ENCODE peak calls at places on chromosomes 5 and 9, in five cellular contexts. A is hepatocyte, Y is OCI-LY7, J is GM23338, N is SK-N-SH. V is an unnamed sample. For H3K9me2, the result is how much of the 10 kb centered on the place peaks cover.

GRCh38 chr9:19994296-19994695 is 205.5 kb upstream of the SLC24A2 start:
- DNase-seq in A (no peak), Y (no peak), J (no peak), N (no peak), V (no peak)

GRCh38 chr5:140563554-140563953 is 844 bp downstream of the APBB3 start:
- DNase-seq in A (no peak), Y (peak), J (no peak), N (peak), V (no peak)

GRCh38 chr5:178068293-178068692 is 45.0 kb upstream of the N4BP3 start:
- DNase-seq in A (no peak), Y (peak), J (no peak), N (peak), V (no peak)

GRCh38 chr9:68690088-68690487 is 15.0 kb upstream of the PIP5K1B start:
- DNase-seq in A (peak), Y (no peak), J (peak), N (no peak), V (no peak)

GRCh38 chr5:61635271-61635670 is 303.2 kb downstream of the ZSWIM6 start:
- DNase-seq in A (no peak), Y (no peak), J (no peak), N (no peak), V (no peak)

GRCh38 chr9:131927092-131927491 is 152.6 kb downstream of the MED27 start:
- DNase-seq in A (no peak), Y (no peak), J (no peak), N (no peak), V (no peak)

GRCh38 chr5:36054646-36055045 is 12.0 kb downstream of the UGT3A2 start:
- DNase-seq in A (no peak), Y (no peak), J (no peak), N (no peak), V (no peak)

GRCh38 chr5:56172225-56172624 is 60.9 kb downstream of the ANKRD55 start:
- DNase-seq in A (no peak), Y (no peak), J (no peak), N (no peak), V (no peak)

GRCh38 chr5:130762031-130762430 is 403.0 kb downstream of the HINT1 start:
- DNase-seq in A (peak), Y (no peak), J (no peak), N (no peak), V (no peak)

GRCh38 chr9:91426123-91426745 is 2.6 kb upstream of the NFIL3 start:
- DNase-seq in A (peak), Y (peak), J (peak), N (peak), V (peak)

GRCh38 chr9:111099199-111100005 is 61.1 kb upstream of the LPAR1 start:
- DNase-seq in A (peak), Y (no peak), J (peak), N (peak), V (no peak)

GRCh38 chr5:433836-434235 is 9.1 kb upstream of the EXOC3 start:
- DNase-seq in A (no peak), Y (no peak), J (no peak), N (no peak), V (no peak)

GRCh38 chr5:127434588-127434987 is 82.9 kb upstream of the PRRC1 start:
- DNase-seq in A (no peak), Y (no peak), J (no peak), N (no peak), V (no peak)

GRCh38 chr5:38672059-38672791 is 115.8 kb upstream of the LIFR start:
- DNase-seq in A (peak), Y (no peak), J (no peak), N (no peak), V (peak)

GRCh38 chr5:65825388-65826328 is 100.7 kb upstream of the ERBIN start:
- DNase-seq in A (peak), Y (peak), J (no peak), N (no peak), V (no peak)

GRCh38 chr5:38673671-38674071 is 117.2 kb upstream of the LIFR start:
- DNase-seq in A (no peak), Y (peak), J (peak), N (no peak), V (no peak)

DNA sequence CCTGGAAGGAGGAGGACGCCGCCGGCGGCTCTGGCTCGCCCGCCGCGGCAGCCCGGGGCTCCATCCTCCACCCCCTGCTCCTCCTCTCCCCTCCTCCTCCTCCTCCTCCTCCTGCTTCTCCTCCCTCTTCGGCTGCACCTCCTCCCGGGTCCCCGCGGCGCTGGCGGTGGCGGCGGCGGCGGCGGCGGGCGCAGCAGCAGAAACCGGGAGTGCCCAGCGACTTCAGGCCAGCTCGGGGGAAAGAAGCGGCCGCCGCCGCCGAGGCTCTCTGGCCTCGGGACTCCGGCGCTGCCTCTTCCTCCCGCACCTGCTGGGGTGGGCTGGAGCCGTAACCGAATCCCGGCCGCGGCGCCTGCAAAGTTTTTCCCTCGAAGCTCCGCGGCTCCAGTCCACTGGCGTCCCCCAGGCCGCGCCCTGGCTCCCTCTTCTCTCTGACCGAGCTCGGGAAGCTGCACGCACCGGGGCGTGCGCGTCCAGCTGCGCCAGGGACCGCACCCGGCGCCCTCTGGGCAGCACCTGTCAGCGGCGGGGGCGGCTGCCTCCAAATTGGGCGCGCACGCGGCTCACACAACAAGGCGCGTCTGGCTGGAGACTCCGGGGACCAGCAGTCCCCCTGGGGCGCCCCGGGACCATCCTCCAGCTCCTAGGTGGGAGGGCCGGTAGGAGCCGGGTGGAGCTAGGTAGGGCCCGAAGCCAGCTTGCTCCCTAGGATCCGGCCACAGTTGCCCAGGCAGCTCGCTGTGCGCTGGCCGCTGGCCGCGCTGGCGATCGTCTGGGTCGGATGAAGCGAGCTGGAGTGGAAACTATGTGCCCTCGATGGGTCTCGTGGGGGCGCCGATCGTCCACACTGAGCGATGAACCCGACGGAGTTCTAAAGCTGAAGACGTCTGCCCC is at the start of gene MCTP1:
- DNase-seq in A (peak), Y (no peak), J (peak), N (peak), V (peak)
- TF ChIP-seq CTCF in A (peak), Y (no peak), J (no peak), N (no peak), V (no peak)

GRCh38 chr5:126430631-126431030 is 7.4 kb downstream of the GRAMD2B start:
- DNase-seq in A (no peak), Y (no peak), J (no peak), N (no peak), V (no peak)
- H3K9me2 ChIP-seq in A (under half), Y (under half), J (under half), N (under half), V (under half)

GRCh38 chr9:14433841-14434511 is 120.0 kb upstream of the NFIB start:
- DNase-seq in A (peak), Y (peak), J (peak), N (no peak), V (peak)
- TF ChIP-seq CTCF in A (peak), Y (peak), J (peak), N (peak), V (peak)

DNA sequence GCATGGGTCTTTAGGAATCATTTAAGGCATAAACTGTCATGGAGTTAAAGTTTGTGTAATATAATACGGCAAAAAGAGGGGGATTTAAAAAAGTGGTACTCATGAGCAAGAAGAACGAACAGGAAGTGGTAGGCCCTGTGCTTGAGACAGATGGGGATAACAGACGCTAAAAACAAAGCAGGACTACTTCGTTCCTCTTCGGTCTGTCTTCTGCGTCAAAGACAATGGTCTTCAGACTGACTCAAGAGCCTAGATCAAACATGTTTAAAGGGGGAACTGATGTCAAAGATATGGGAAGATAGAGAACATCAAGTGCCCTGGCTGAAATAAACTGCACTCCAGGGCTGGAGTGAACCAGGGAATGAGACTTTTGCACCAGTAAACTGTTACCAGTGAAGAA is 59.8 kb upstream of the RFX3 start:
- DNase-seq in A (no peak), Y (no peak), J (no peak), N (no peak), V (no peak)
- H3K9me2 ChIP-seq in A (under half), Y (under half), J (under half), N (under half), V (under half)